ENCODE peak calls at places on chromosomes 12 and 14, in four cellular contexts. V is upper lobe of right lung; P is CD8-positive, alpha-beta memory T cell; D is hippocampal formation. Z is an unnamed sample.

GRCh38 chr12:115983226-115983798 is 294.2 kb downstream of the MED13L start:
- DNase-seq in V (no peak), P (no peak), D (no peak), Z (no peak)

GRCh38 chr12:96571101-96571862 is 81.9 kb downstream of the CFAP54 start:
- DNase-seq in V (no peak), P (no peak), D (no peak), Z (no peak)

GRCh38 chr14:61562321-61563161 is 132.8 kb upstream of the HIF1A start:
- DNase-seq in V (no peak), P (no peak), D (no peak), Z (no peak)

GRCh38 chr14:92990456-92991430 is 67.8 kb downstream of the CHGA start:
- DNase-seq in V (no peak), P (no peak), D (no peak), Z (peak)

GRCh38 chr14:39005044-39005736 is 97.8 kb downstream of the SEC23A start:
- DNase-seq in V (no peak), P (no peak), D (no peak), Z (no peak)

GRCh38 chr12:13377698-13378097 is 181.2 kb downstream of the EMP1 start:
- DNase-seq in V (no peak), P (no peak), D (no peak), Z (no peak)

GRCh38 chr12:111034148-111034910 is 114.0 kb upstream of the MYL2 start:
- DNase-seq in V (no peak), P (peak), D (no peak), Z (no peak)

GRCh38 chr12:71661977-71662522 is 1.6 kb downstream of the ZFC3H1 start:
- DNase-seq in V (no peak), P (no peak), D (no peak), Z (no peak)

GRCh38 chr12:102394200-102394599 is 86.2 kb downstream of the IGF1 start:
- DNase-seq in V (no peak), P (no peak), D (no peak), Z (no peak)

GRCh38 chr14:68669101-68669500 is 123.8 kb downstream of the ZFP36L1 start:
- DNase-seq in V (peak), P (no peak), D (no peak), Z (no peak)

GRCh38 chr12:12007001-12007712 is 63.6 kb upstream of the BCL2L14 start:
- DNase-seq in V (no peak), P (no peak), D (no peak), Z (no peak)

GRCh38 chr14:28653521-28653920 is 113.1 kb upstream of the FOXG1 start:
- DNase-seq in V (no peak), P (no peak), D (no peak), Z (no peak)

GRCh38 chr12:54277823-54278276 is 2.1 kb downstream of the CBX5 start:
- DNase-seq in V (no peak), P (no peak), D (no peak), Z (no peak)

GRCh38 chr12:26874501-26875296 is 41.7 kb upstream of the ITPR2 start:
- DNase-seq in V (no peak), P (no peak), D (no peak), Z (no peak)

GRCh38 chr12:126895946-126896520 is 1370.9 kb upstream of the TMEM132C start:
- DNase-seq in V (no peak), P (no peak), D (no peak), Z (no peak)

GRCh38 chr14:75170797-75171196 is 5.6 kb downstream of the TMED10 start:
- DNase-seq in V (no peak), P (no peak), D (no peak), Z (no peak)

GRCh38 chr14:50594577-50595316 is 34.8 kb downstream of the ATL1 start:
- DNase-seq in V (no peak), P (no peak), D (no peak), Z (no peak)

GRCh38 chr14:69149461-69150244 is 3.3 kb downstream of the DCAF5 start:
- DNase-seq in V (no peak), P (no peak), D (no peak), Z (no peak)

GRCh38 chr12:123441523-123442164 is 5.2 kb upstream of the RILPL2 start:
- DNase-seq in V (no peak), P (no peak), D (no peak), Z (no peak)

GRCh38 chr14:104385189-104386135 is 194.1 kb upstream of the C14orf180 start:
- DNase-seq in V (peak), P (no peak), D (no peak), Z (no peak)

GRCh38 chr14:78245238-78245637 is 75.1 kb downstream of the NRXN3 start:
- DNase-seq in V (peak), P (no peak), D (no peak), Z (peak)

GRCh38 chr12:130639759-130640158 is 76.3 kb downstream of the RIMBP2 start:
- DNase-seq in V (no peak), P (no peak), D (no peak), Z (no peak)

GRCh38 chr12:2215709-2216560 is 163.1 kb downstream of the CACNA1C start:
- DNase-seq in V (no peak), P (no peak), D (no peak), Z (no peak)